ENCODE peak calls at places on chromosomes 2 and 18, in nine cellular contexts. One of them, this sample, is unnamed.

GRCh38 chr2:235262750-235263149 is 231.1 kb upstream of the AGAP1 start:
- DNase-seq in Ammon's horn: no peak
- DNase-seq in hippocampal formation: no peak
- DNase-seq in activated CD8-positive, alpha-beta memory T cell treated with anti-CD3 and anti-CD28 coated beads for 48 hours: no peak
- DNase-seq in GM12891: no peak
- DNase-seq in naive thymus-derived CD8-positive, alpha-beta T cell: no peak
- DNase-seq in cardiac muscle cell: no peak
- DNase-seq in EH: no peak
- DNase-seq in lower leg skin: no peak
- DNase-seq in this sample: no peak

GRCh38 chr18:39698436-39698835 is 2132.8 kb upstream of the CELF4 start:
- DNase-seq in cardiac muscle cell: no peak
- DNase-seq in hippocampal formation: no peak
- DNase-seq in EH: no peak
- DNase-seq in activated CD8-positive, alpha-beta memory T cell treated with anti-CD3 and anti-CD28 coated beads for 48 hours: no peak
- DNase-seq in lower leg skin: no peak
- DNase-seq in naive thymus-derived CD8-positive, alpha-beta T cell: no peak
- DNase-seq in Ammon's horn: peak; percentile 29
- DNase-seq in GM12891: no peak
- DNase-seq in this sample: no peak

GRCh38 chr18:35458677-35459441 is 38.9 kb downstream of the INO80C start:
- DNase-seq in naive thymus-derived CD8-positive, alpha-beta T cell: no peak
- DNase-seq in lower leg skin: no peak
- DNase-seq in cardiac muscle cell: peak; percentile 10
- DNase-seq in activated CD8-positive, alpha-beta memory T cell treated with anti-CD3 and anti-CD28 coated beads for 48 hours: no peak
- DNase-seq in EH: peak; percentile 89
- DNase-seq in hippocampal formation: no peak
- DNase-seq in Ammon's horn: no peak
- DNase-seq in GM12891: no peak
- DNase-seq in this sample: no peak

GRCh38 chr18:51655327-51655698 is 457.8 kb upstream of the MEX3C start:
- DNase-seq in activated CD8-positive, alpha-beta memory T cell treated with anti-CD3 and anti-CD28 coated beads for 48 hours: no peak
- DNase-seq in naive thymus-derived CD8-positive, alpha-beta T cell: no peak
- DNase-seq in hippocampal formation: no peak
- DNase-seq in cardiac muscle cell: no peak
- DNase-seq in Ammon's horn: no peak
- DNase-seq in lower leg skin: no peak
- DNase-seq in EH: no peak
- DNase-seq in GM12891: peak; percentile 9
- DNase-seq in this sample: no peak

GRCh38 chr2:208511016-208511415 is 104.4 kb downstream of the PTH2R start:
- DNase-seq in EH: no peak
- DNase-seq in hippocampal formation: no peak
- DNase-seq in lower leg skin: no peak
- DNase-seq in Ammon's horn: no peak
- DNase-seq in GM12891: no peak
- DNase-seq in activated CD8-positive, alpha-beta memory T cell treated with anti-CD3 and anti-CD28 coated beads for 48 hours: no peak
- DNase-seq in naive thymus-derived CD8-positive, alpha-beta T cell: no peak
- DNase-seq in cardiac muscle cell: no peak
- DNase-seq in this sample: no peak

GRCh38 chr2:241161646-241162281 is 11.5 kb downstream of the PPP1R7 start:
- DNase-seq in EH: peak; percentile 83
- DNase-seq in Ammon's horn: peak; percentile 62
- DNase-seq in hippocampal formation: peak; percentile 41
- DNase-seq in GM12891: no peak
- DNase-seq in cardiac muscle cell: no peak
- DNase-seq in lower leg skin: peak; percentile 92
- DNase-seq in naive thymus-derived CD8-positive, alpha-beta T cell: no peak
- DNase-seq in activated CD8-positive, alpha-beta memory T cell treated with anti-CD3 and anti-CD28 coated beads for 48 hours: no peak
- DNase-seq in this sample: no peak

GRCh38 chr2:241309684-241310117 is 5.8 kb downstream of the HDLBP start:
- DNase-seq in activated CD8-positive, alpha-beta memory T cell treated with anti-CD3 and anti-CD28 coated beads for 48 hours: no peak
- DNase-seq in Ammon's horn: no peak
- DNase-seq in naive thymus-derived CD8-positive, alpha-beta T cell: peak; percentile 55
- DNase-seq in EH: peak; percentile 58
- DNase-seq in cardiac muscle cell: no peak
- DNase-seq in lower leg skin: no peak
- DNase-seq in GM12891: no peak
- DNase-seq in hippocampal formation: no peak
- DNase-seq in this sample: no peak

GRCh38 chr18:48612917-48613316 is 74.1 kb downstream of the CTIF start:
- DNase-seq in cardiac muscle cell: no peak
- DNase-seq in lower leg skin: no peak
- DNase-seq in Ammon's horn: no peak
- DNase-seq in activated CD8-positive, alpha-beta memory T cell treated with anti-CD3 and anti-CD28 coated beads for 48 hours: no peak
- DNase-seq in naive thymus-derived CD8-positive, alpha-beta T cell: no peak
- DNase-seq in EH: no peak
- DNase-seq in GM12891: no peak
- DNase-seq in hippocampal formation: no peak
- DNase-seq in this sample: no peak

GRCh38 chr2:217905395-217905794 is 97.4 kb downstream of the TNS1 start:
- DNase-seq in naive thymus-derived CD8-positive, alpha-beta T cell: no peak
- DNase-seq in hippocampal formation: peak; percentile 18
- DNase-seq in cardiac muscle cell: no peak
- DNase-seq in activated CD8-positive, alpha-beta memory T cell treated with anti-CD3 and anti-CD28 coated beads for 48 hours: no peak
- DNase-seq in Ammon's horn: peak; percentile 83
- DNase-seq in lower leg skin: peak; percentile 94
- DNase-seq in GM12891: no peak
- DNase-seq in EH: no peak
- DNase-seq in this sample: no peak

GRCh38 chr2:37667704-37668103 is 3.7 kb downstream of the CDC42EP3 start:
- DNase-seq in activated CD8-positive, alpha-beta memory T cell treated with anti-CD3 and anti-CD28 coated beads for 48 hours: no peak
- DNase-seq in Ammon's horn: no peak
- DNase-seq in hippocampal formation: no peak
- DNase-seq in EH: no peak
- DNase-seq in lower leg skin: no peak
- DNase-seq in cardiac muscle cell: no peak
- DNase-seq in naive thymus-derived CD8-positive, alpha-beta T cell: no peak
- DNase-seq in GM12891: no peak
- DNase-seq in this sample: no peak

GRCh38 chr2:206981739-206982336 is 42.5 kb downstream of the CPO start:
- DNase-seq in cardiac muscle cell: peak; percentile 75
- DNase-seq in Ammon's horn: peak; percentile 94
- DNase-seq in hippocampal formation: peak; percentile 80
- DNase-seq in activated CD8-positive, alpha-beta memory T cell treated with anti-CD3 and anti-CD28 coated beads for 48 hours: no peak
- DNase-seq in naive thymus-derived CD8-positive, alpha-beta T cell: peak; percentile 25
- DNase-seq in GM12891: no peak
- DNase-seq in EH: peak; percentile 82
- DNase-seq in lower leg skin: peak; percentile 94
- DNase-seq in this sample: peak; percentile 72

GRCh38 chr2:98936917-98937351 is 909 bp upstream of the CRACDL start:
- DNase-seq in lower leg skin: no peak
- DNase-seq in activated CD8-positive, alpha-beta memory T cell treated with anti-CD3 and anti-CD28 coated beads for 48 hours: no peak
- DNase-seq in EH: no peak
- DNase-seq in naive thymus-derived CD8-positive, alpha-beta T cell: no peak
- DNase-seq in GM12891: no peak
- DNase-seq in Ammon's horn: no peak
- DNase-seq in cardiac muscle cell: no peak
- DNase-seq in hippocampal formation: no peak
- DNase-seq in this sample: peak; percentile 59

GRCh38 chr2:239274391-239275001 is 126.3 kb downstream of the HDAC4 start:
- DNase-seq in GM12891: no peak
- DNase-seq in EH: peak; percentile 81
- DNase-seq in activated CD8-positive, alpha-beta memory T cell treated with anti-CD3 and anti-CD28 coated beads for 48 hours: no peak
- DNase-seq in hippocampal formation: no peak
- DNase-seq in Ammon's horn: no peak
- DNase-seq in cardiac muscle cell: no peak
- DNase-seq in lower leg skin: peak; percentile 93
- DNase-seq in naive thymus-derived CD8-positive, alpha-beta T cell: no peak
- DNase-seq in this sample: no peak